ENCODE peak calls at places on chromosomes 7 and 10, in seven cellular contexts. One of them, this sample, is unnamed.

GRCh38 chr7:26667514-26668133 is 196.8 kb downstream of the SKAP2 start:
- DNase-seq in psoas muscle: peak
- DNase-seq in fibroblast of the conjunctiva: peak
- DNase-seq in effector CD4-positive, alpha-beta T cell: peak
- DNase-seq in astrocyte of the hippocampus: peak
- DNase-seq in astrocyte of the spinal cord: peak
- DNase-seq in T-helper 1 cell: no peak
- DNase-seq in this sample: peak

GRCh38 chr7:108808556-108808955 is 238.9 kb downstream of the DNAJB9 start:
- DNase-seq in psoas muscle: no peak
- DNase-seq in fibroblast of the conjunctiva: no peak
- DNase-seq in effector CD4-positive, alpha-beta T cell: no peak
- DNase-seq in astrocyte of the hippocampus: no peak
- DNase-seq in astrocyte of the spinal cord: no peak
- DNase-seq in T-helper 1 cell: no peak
- DNase-seq in this sample: no peak

GRCh38 chr7:24665564-24666294 is 91.5 kb downstream of the GSDME start:
- DNase-seq in psoas muscle: no peak
- DNase-seq in fibroblast of the conjunctiva: peak
- DNase-seq in effector CD4-positive, alpha-beta T cell: peak
- DNase-seq in astrocyte of the hippocampus: peak
- DNase-seq in astrocyte of the spinal cord: peak
- DNase-seq in T-helper 1 cell: no peak
- DNase-seq in this sample: peak

GRCh38 chr10:73892314-73893080 is 18.1 kb upstream of the CAMK2G start:
- DNase-seq in psoas muscle: no peak
- DNase-seq in fibroblast of the conjunctiva: peak
- DNase-seq in effector CD4-positive, alpha-beta T cell: no peak
- DNase-seq in astrocyte of the hippocampus: peak
- DNase-seq in astrocyte of the spinal cord: peak
- DNase-seq in T-helper 1 cell: no peak
- DNase-seq in this sample: no peak

GRCh38 chr10:130003787-130004613 is 39.9 kb upstream of the EBF3 start:
- DNase-seq in psoas muscle: no peak
- DNase-seq in fibroblast of the conjunctiva: no peak
- DNase-seq in effector CD4-positive, alpha-beta T cell: no peak
- DNase-seq in astrocyte of the hippocampus: no peak
- DNase-seq in astrocyte of the spinal cord: no peak
- DNase-seq in T-helper 1 cell: no peak
- DNase-seq in this sample: no peak

GRCh38 chr10:71433983-71434744 is 37.4 kb downstream of the CDH23 start:
- DNase-seq in psoas muscle: no peak
- DNase-seq in fibroblast of the conjunctiva: no peak
- DNase-seq in effector CD4-positive, alpha-beta T cell: no peak
- DNase-seq in astrocyte of the hippocampus: no peak
- DNase-seq in astrocyte of the spinal cord: no peak
- DNase-seq in T-helper 1 cell: no peak
- DNase-seq in this sample: no peak

GRCh38 chr7:26090927-26091519 is 61.0 kb upstream of the NFE2L3 start:
- DNase-seq in psoas muscle: no peak
- DNase-seq in fibroblast of the conjunctiva: peak
- DNase-seq in effector CD4-positive, alpha-beta T cell: no peak
- DNase-seq in astrocyte of the hippocampus: peak
- DNase-seq in astrocyte of the spinal cord: peak
- DNase-seq in T-helper 1 cell: no peak
- DNase-seq in this sample: peak

GRCh38 chr7:126702242-126703016 is 550.3 kb downstream of the GRM8 start:
- DNase-seq in psoas muscle: no peak
- DNase-seq in fibroblast of the conjunctiva: no peak
- DNase-seq in effector CD4-positive, alpha-beta T cell: no peak
- DNase-seq in astrocyte of the hippocampus: peak
- DNase-seq in astrocyte of the spinal cord: no peak
- DNase-seq in T-helper 1 cell: no peak
- DNase-seq in this sample: peak

GRCh38 chr7:3378390-3379120 is 77.5 kb downstream of the SDK1 start:
- DNase-seq in psoas muscle: no peak
- DNase-seq in fibroblast of the conjunctiva: no peak
- DNase-seq in effector CD4-positive, alpha-beta T cell: no peak
- DNase-seq in astrocyte of the hippocampus: no peak
- DNase-seq in astrocyte of the spinal cord: no peak
- DNase-seq in T-helper 1 cell: no peak
- DNase-seq in this sample: no peak

GRCh38 chr10:115950320-115950719 is 322.7 kb downstream of the GFRA1 start:
- DNase-seq in psoas muscle: no peak
- DNase-seq in fibroblast of the conjunctiva: no peak
- DNase-seq in effector CD4-positive, alpha-beta T cell: no peak
- DNase-seq in astrocyte of the hippocampus: peak
- DNase-seq in astrocyte of the spinal cord: peak
- DNase-seq in T-helper 1 cell: no peak
- DNase-seq in this sample: peak

GRCh38 chr10:125000366-125001312 is 58.7 kb downstream of the ZRANB1 start:
- DNase-seq in psoas muscle: no peak
- DNase-seq in fibroblast of the conjunctiva: no peak
- DNase-seq in effector CD4-positive, alpha-beta T cell: no peak
- DNase-seq in astrocyte of the hippocampus: peak
- DNase-seq in astrocyte of the spinal cord: peak
- DNase-seq in T-helper 1 cell: no peak
- DNase-seq in this sample: no peak

GRCh38 chr10:17504547-17505245 is 50.3 kb upstream of the ST8SIA6 start:
- DNase-seq in psoas muscle: no peak
- DNase-seq in fibroblast of the conjunctiva: no peak
- DNase-seq in effector CD4-positive, alpha-beta T cell: no peak
- DNase-seq in astrocyte of the hippocampus: peak
- DNase-seq in astrocyte of the spinal cord: peak
- DNase-seq in T-helper 1 cell: no peak
- DNase-seq in this sample: peak

GRCh38 chr10:104340692-104341091 is 2.4 kb upstream of the ITPRIP start:
- DNase-seq in psoas muscle: no peak
- DNase-seq in fibroblast of the conjunctiva: no peak
- DNase-seq in effector CD4-positive, alpha-beta T cell: no peak
- DNase-seq in astrocyte of the hippocampus: no peak
- DNase-seq in astrocyte of the spinal cord: no peak
- DNase-seq in T-helper 1 cell: no peak
- DNase-seq in this sample: no peak

GRCh38 chr7:147894271-147894670 is 696.3 kb upstream of the C7orf33 start:
- DNase-seq in psoas muscle: no peak
- DNase-seq in fibroblast of the conjunctiva: no peak
- DNase-seq in effector CD4-positive, alpha-beta T cell: no peak
- DNase-seq in astrocyte of the hippocampus: peak
- DNase-seq in astrocyte of the spinal cord: no peak
- DNase-seq in T-helper 1 cell: no peak
- DNase-seq in this sample: no peak

GRCh38 chr10:97222346-97222961 is 36.7 kb upstream of the SLIT1 start:
- DNase-seq in psoas muscle: no peak
- DNase-seq in fibroblast of the conjunctiva: no peak
- DNase-seq in effector CD4-positive, alpha-beta T cell: no peak
- DNase-seq in astrocyte of the hippocampus: no peak
- DNase-seq in astrocyte of the spinal cord: no peak
- DNase-seq in T-helper 1 cell: no peak
- DNase-seq in this sample: no peak

GRCh38 chr10:79242620-79243152 is 104.6 kb upstream of the PPIF start:
- DNase-seq in psoas muscle: peak
- DNase-seq in fibroblast of the conjunctiva: peak
- DNase-seq in effector CD4-positive, alpha-beta T cell: peak
- DNase-seq in astrocyte of the hippocampus: peak
- DNase-seq in astrocyte of the spinal cord: peak
- DNase-seq in T-helper 1 cell: no peak
- DNase-seq in this sample: peak

GRCh38 chr7:64113981-64114380 is 68.7 kb downstream of the ZNF727 start:
- DNase-seq in psoas muscle: no peak
- DNase-seq in fibroblast of the conjunctiva: no peak
- DNase-seq in effector CD4-positive, alpha-beta T cell: no peak
- DNase-seq in astrocyte of the hippocampus: no peak
- DNase-seq in astrocyte of the spinal cord: no peak
- DNase-seq in T-helper 1 cell: no peak
- DNase-seq in this sample: no peak

GRCh38 chr10:35409094-35409582 is 72.8 kb downstream of the CCNY start:
- DNase-seq in psoas muscle: peak
- DNase-seq in fibroblast of the conjunctiva: peak
- DNase-seq in effector CD4-positive, alpha-beta T cell: no peak
- DNase-seq in astrocyte of the hippocampus: peak
- DNase-seq in astrocyte of the spinal cord: peak
- DNase-seq in T-helper 1 cell: no peak
- DNase-seq in this sample: peak

GRCh38 chr7:143265017-143265693 is 1.9 kb downstream of the GSTK1 start:
- DNase-seq in psoas muscle: no peak
- DNase-seq in fibroblast of the conjunctiva: no peak
- DNase-seq in effector CD4-positive, alpha-beta T cell: no peak
- DNase-seq in astrocyte of the hippocampus: no peak
- DNase-seq in astrocyte of the spinal cord: no peak
- DNase-seq in T-helper 1 cell: no peak
- DNase-seq in this sample: no peak

GRCh38 chr10:95832216-95833037 is 75.3 kb upstream of the CC2D2B start:
- DNase-seq in psoas muscle: no peak
- DNase-seq in fibroblast of the conjunctiva: no peak
- DNase-seq in effector CD4-positive, alpha-beta T cell: peak
- DNase-seq in astrocyte of the hippocampus: no peak
- DNase-seq in astrocyte of the spinal cord: no peak
- DNase-seq in T-helper 1 cell: no peak
- DNase-seq in this sample: no peak

GRCh38 chr10:102744374-102745051 is 765 bp downstream of the WBP1L start:
- DNase-seq in psoas muscle: no peak
- DNase-seq in fibroblast of the conjunctiva: no peak
- DNase-seq in effector CD4-positive, alpha-beta T cell: no peak
- DNase-seq in astrocyte of the hippocampus: peak
- DNase-seq in astrocyte of the spinal cord: peak
- DNase-seq in T-helper 1 cell: no peak
- DNase-seq in this sample: peak

GRCh38 chr7:135177021-135177696 is 6.7 kb upstream of the CYREN start:
- DNase-seq in psoas muscle: no peak
- DNase-seq in fibroblast of the conjunctiva: no peak
- DNase-seq in effector CD4-positive, alpha-beta T cell: no peak
- DNase-seq in astrocyte of the hippocampus: peak
- DNase-seq in astrocyte of the spinal cord: no peak
- DNase-seq in T-helper 1 cell: no peak
- DNase-seq in this sample: no peak

GRCh38 chr10:113924171-113924570 is 69.7 kb downstream of the NHLRC2 start:
- DNase-seq in psoas muscle: no peak
- DNase-seq in fibroblast of the conjunctiva: no peak
- DNase-seq in effector CD4-positive, alpha-beta T cell: no peak
- DNase-seq in astrocyte of the hippocampus: no peak
- DNase-seq in astrocyte of the spinal cord: no peak
- DNase-seq in T-helper 1 cell: no peak
- DNase-seq in this sample: no peak

GRCh38 chr7:94436700-94437099 is 42.0 kb downstream of the COL1A2 start:
- DNase-seq in psoas muscle: no peak
- DNase-seq in fibroblast of the conjunctiva: no peak
- DNase-seq in effector CD4-positive, alpha-beta T cell: no peak
- DNase-seq in astrocyte of the hippocampus: no peak
- DNase-seq in astrocyte of the spinal cord: no peak
- DNase-seq in T-helper 1 cell: no peak
- DNase-seq in this sample: no peak

GRCh38 chr7:134557391-134557790 is 8.5 kb downstream of the AKR1B15 start:
- DNase-seq in psoas muscle: no peak
- DNase-seq in fibroblast of the conjunctiva: no peak
- DNase-seq in effector CD4-positive, alpha-beta T cell: no peak
- DNase-seq in astrocyte of the hippocampus: no peak
- DNase-seq in astrocyte of the spinal cord: no peak
- DNase-seq in T-helper 1 cell: no peak
- DNase-seq in this sample: no peak

GRCh38 chr7:69364814-69365587 is 233.3 kb upstream of the AUTS2 start:
- DNase-seq in psoas muscle: no peak
- DNase-seq in fibroblast of the conjunctiva: no peak
- DNase-seq in effector CD4-positive, alpha-beta T cell: no peak
- DNase-seq in astrocyte of the hippocampus: no peak
- DNase-seq in astrocyte of the spinal cord: no peak
- DNase-seq in T-helper 1 cell: no peak
- DNase-seq in this sample: no peak

This sample was measured in myocyte.